ENCODE peak calls at places on chromosomes 12 and 14, in nine cellular contexts. Y is esophagus squamous epithelium, J is esophagus muscularis mucosa, F is adrenal gland, M is heart left ventricle, R is H54, G is stomach, U is IMR-90, Q is Peyer's patch. L is an unnamed sample.

GRCh38 chr14:26444745-26445144 is 153.1 kb downstream of the NOVA1 start:
- DNase-seq in Y (no peak), J (no peak), F (no peak), M (no peak), R (no peak), G (no peak), U (peak), Q (no peak), L (no peak)

GRCh38 chr14:67492538-67492937 is 4.0 kb upstream of the TMEM229B start:
- DNase-seq in Y (no peak), J (no peak), F (no peak), M (no peak), R (no peak), G (no peak), U (no peak), Q (no peak), L (peak)

GRCh38 chr14:21868442-21869046 is 194.9 kb upstream of the OR4E1 start:
- DNase-seq in Y (no peak), J (no peak), F (peak), M (peak), R (peak), G (peak), U (peak), Q (peak), L (peak)

GRCh38 chr14:102508774-102509743 is 517 bp downstream of the ANKRD9 start:
- DNase-seq in Y (no peak), J (no peak), F (peak), M (peak), R (peak), G (peak), U (peak), Q (peak), L (peak)

GRCh38 chr12:127170271-127171180 is 1096.4 kb upstream of the TMEM132C start:
- DNase-seq in Y (no peak), J (no peak), F (no peak), M (no peak), R (no peak), G (no peak), U (peak), Q (no peak), L (no peak)

GRCh38 chr12:11540156-11540555 is 109.3 kb upstream of the ETV6 start:
- DNase-seq in Y (no peak), J (no peak), F (no peak), M (no peak), R (no peak), G (no peak), U (no peak), Q (no peak), L (no peak)

GRCh38 chr14:68809524-68809923 is 16.7 kb upstream of the ZFP36L1 start:
- DNase-seq in Y (no peak), J (peak), F (peak), M (no peak), R (no peak), G (no peak), U (no peak), Q (no peak), L (no peak)

GRCh38 chr12:92079054-92079385 is 66.6 kb downstream of the BTG1 start:
- DNase-seq in Y (no peak), J (no peak), F (no peak), M (no peak), R (no peak), G (no peak), U (no peak), Q (no peak), L (no peak)

GRCh38 chr12:15001733-15002471 is 29.1 kb downstream of the PDE6H start:
- DNase-seq in Y (no peak), J (no peak), F (peak), M (peak), R (no peak), G (peak), U (peak), Q (no peak), L (peak)

GRCh38 chr14:104422301-104423223 is 157.0 kb upstream of the C14orf180 start:
- DNase-seq in Y (no peak), J (peak), F (no peak), M (no peak), R (no peak), G (peak), U (no peak), Q (no peak), L (no peak)

GRCh38 chr12:28987538-28988383 is 161.3 kb upstream of the FAR2 start:
- DNase-seq in Y (no peak), J (no peak), F (no peak), M (peak), R (no peak), G (no peak), U (no peak), Q (no peak), L (no peak)

GRCh38 chr12:124678421-124678893 is 111.0 kb upstream of the NCOR2 start:
- DNase-seq in Y (no peak), J (no peak), F (peak), M (peak), R (no peak), G (no peak), U (no peak), Q (no peak), L (no peak)

GRCh38 chr12:26810330-26810729 is 22.7 kb downstream of the ITPR2 start:
- DNase-seq in Y (no peak), J (no peak), F (peak), M (peak), R (no peak), G (peak), U (peak), Q (no peak), L (peak)

GRCh38 chr12:74646831-74647230 is 109.2 kb downstream of the ATXN7L3B start:
- DNase-seq in Y (no peak), J (no peak), F (no peak), M (no peak), R (no peak), G (no peak), U (no peak), Q (no peak), L (no peak)

GRCh38 chr14:58072288-58073071 is 79.5 kb downstream of the ARMH4 start:
- DNase-seq in Y (no peak), J (no peak), F (peak), M (peak), R (peak), G (peak), U (peak), Q (peak), L (peak)

GRCh38 chr14:37122288-37122687 is 50.1 kb downstream of the SLC25A21 start:
- DNase-seq in Y (no peak), J (no peak), F (no peak), M (no peak), R (peak), G (no peak), U (peak), Q (no peak), L (no peak)

GRCh38 chr14:102768223-102769048 is 8.8 kb upstream of the TRAF3 start:
- DNase-seq in Y (no peak), J (no peak), F (peak), M (no peak), R (no peak), G (no peak), U (no peak), Q (peak), L (peak)

GRCh38 chr12:49417558-49417957 is 50.3 kb downstream of the SPATS2 start:
- DNase-seq in Y (no peak), J (no peak), F (no peak), M (no peak), R (no peak), G (no peak), U (no peak), Q (no peak), L (no peak)

GRCh38 chr14:77458249-77458950 is 507 bp downstream of the AHSA1 start:
- DNase-seq in Y (no peak), J (no peak), F (peak), M (peak), R (peak), G (peak), U (peak), Q (peak), L (peak)

GRCh38 chr12:37672655-37673260 is 643.8 kb upstream of the ALG10B start:
- DNase-seq in Y (no peak), J (no peak), F (no peak), M (no peak), R (no peak), G (no peak), U (no peak), Q (no peak), L (no peak)

GRCh38 chr12:105235299-105235746 is 651 bp downstream of the APPL2 start:
- DNase-seq in Y (no peak), J (no peak), F (no peak), M (no peak), R (no peak), G (no peak), U (peak), Q (no peak), L (no peak)

GRCh38 chr14:61953602-61954001 is 191.4 kb downstream of the SNAPC1 start:
- DNase-seq in Y (no peak), J (no peak), F (no peak), M (no peak), R (no peak), G (no peak), U (peak), Q (no peak), L (no peak)

GRCh38 chr12:11621797-11622423 is 27.6 kb upstream of the ETV6 start:
- DNase-seq in Y (no peak), J (no peak), F (peak), M (no peak), R (no peak), G (no peak), U (no peak), Q (peak), L (peak)

GRCh38 chr14:60878536-60878935 is 102.3 kb downstream of the TRMT5 start:
- DNase-seq in Y (no peak), J (no peak), F (no peak), M (no peak), R (no peak), G (no peak), U (peak), Q (no peak), L (no peak)

GRCh38 chr12:10131101-10131632 is 1.2 kb upstream of the CLEC7A start:
- DNase-seq in Y (no peak), J (no peak), F (no peak), M (no peak), R (no peak), G (no peak), U (no peak), Q (no peak), L (no peak)

GRCh38 chr14:106055257-106055656 is 528.9 kb downstream of the TMEM121 start:
- DNase-seq in Y (no peak), J (no peak), F (no peak), M (no peak), R (no peak), G (no peak), U (no peak), Q (no peak), L (no peak)

GRCh38 chr14:106051790-106052189 is 525.4 kb downstream of the TMEM121 start:
- DNase-seq in Y (no peak), J (no peak), F (no peak), M (no peak), R (no peak), G (no peak), U (no peak), Q (no peak), L (no peak)
- TF ChIP-seq POLR2A in Y (no peak), J (no peak), F (no peak), M (no peak), R (no peak), G (no peak), U (no peak), Q (no peak), L (no peak)

DNA sequence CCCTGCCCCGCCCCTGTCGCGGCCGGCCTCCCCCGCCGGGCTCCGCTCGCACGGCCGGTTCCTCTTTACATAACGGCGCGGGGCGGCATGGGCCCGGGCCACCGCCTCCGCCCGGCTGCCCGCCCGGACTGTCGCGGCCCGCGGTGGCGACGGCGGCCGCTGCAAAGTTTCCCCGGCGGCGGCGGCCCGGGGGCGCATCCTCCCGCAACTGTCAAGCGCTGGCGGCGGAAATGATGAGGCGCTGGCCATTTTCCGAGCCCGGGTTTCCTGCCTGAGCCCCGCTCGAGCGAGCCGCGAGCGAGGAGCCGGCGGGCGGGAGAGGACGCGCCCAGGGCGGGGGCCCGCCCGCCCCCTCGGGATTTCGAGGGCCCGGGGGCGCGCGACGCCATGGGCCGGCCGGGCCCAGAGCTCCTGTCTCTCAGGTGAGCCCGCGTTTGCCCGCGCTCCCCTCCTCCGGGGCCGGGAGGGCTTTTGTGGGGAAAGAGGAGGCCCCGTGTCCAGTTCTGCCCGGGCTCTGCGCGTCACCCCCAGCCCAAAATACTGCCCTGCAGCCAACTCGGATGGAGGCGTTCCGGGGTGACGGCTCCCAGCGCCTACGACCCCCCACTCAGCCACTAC is at the start of gene SH2B3:
- DNase-seq in Y (no peak), J (no peak), F (peak), M (no peak), R (no peak), G (no peak), U (peak), Q (no peak), L (no peak)
- TF ChIP-seq POLR2A in Y (no peak), J (no peak), F (peak), M (no peak), R (peak), G (no peak), U (peak), Q (peak), L (peak)

DNA sequence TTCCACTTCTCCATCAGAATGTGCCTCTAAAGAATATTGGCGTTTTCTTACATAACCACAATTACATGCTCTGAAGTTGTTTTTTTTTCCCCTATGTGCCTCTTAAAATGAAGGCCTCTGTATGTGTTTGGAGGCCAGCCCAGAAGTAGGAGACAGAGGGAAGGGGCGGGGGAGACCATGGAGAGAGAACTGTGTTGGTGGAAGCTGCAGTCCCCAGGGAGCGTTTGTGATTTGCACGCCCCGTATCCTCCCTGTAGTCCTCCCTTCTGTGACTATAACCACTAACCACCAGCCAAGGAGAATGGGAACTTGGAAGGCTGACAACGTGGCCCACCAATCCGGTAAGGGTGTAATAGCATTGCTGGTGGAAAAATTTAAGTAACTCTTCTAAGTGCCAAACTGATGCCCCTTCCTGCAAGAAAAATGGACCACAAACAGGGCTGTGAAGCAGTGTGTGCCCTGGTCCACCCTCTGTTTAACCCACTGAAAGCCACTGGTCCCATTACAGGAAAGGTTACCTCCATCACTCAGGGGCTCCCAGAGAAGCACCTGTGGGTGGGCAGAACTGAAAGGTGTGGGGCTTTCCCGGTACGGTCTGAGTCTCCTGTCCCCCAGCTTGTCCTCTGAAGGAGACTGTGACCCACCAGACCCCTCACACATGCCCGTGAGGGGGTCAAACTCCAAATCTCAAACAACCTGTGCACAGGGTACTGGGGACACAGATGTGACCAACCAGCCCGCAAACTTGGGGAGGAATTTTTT is 36.8 kb downstream of the CCDC88C start:
- DNase-seq in Y (no peak), J (no peak), F (no peak), M (no peak), R (no peak), G (no peak), U (no peak), Q (no peak), L (no peak)
- TF ChIP-seq POLR2A in Y (no peak), J (no peak), F (no peak), M (no peak), R (no peak), G (no peak), U (no peak), Q (no peak), L (no peak)

GRCh38 chr12:47755655-47756562 is 2.8 kb downstream of the RAPGEF3 start:
- DNase-seq in Y (no peak), J (no peak), F (no peak), M (no peak), R (no peak), G (peak), U (no peak), Q (peak), L (no peak)
- TF ChIP-seq POLR2A in Y (no peak), J (no peak), F (no peak), M (no peak), R (no peak), G (no peak), U (no peak), Q (no peak), L (no peak)

GRCh38 chr12:120394483-120395367 is 25.8 kb upstream of the MSI1 start:
- DNase-seq in Y (no peak), J (no peak), F (peak), M (no peak), R (no peak), G (peak), U (no peak), Q (peak), L (peak)
- TF ChIP-seq POLR2A in Y (no peak), J (no peak), F (no peak), M (no peak), R (no peak), G (no peak), U (no peak), Q (peak), L (peak)

DNA sequence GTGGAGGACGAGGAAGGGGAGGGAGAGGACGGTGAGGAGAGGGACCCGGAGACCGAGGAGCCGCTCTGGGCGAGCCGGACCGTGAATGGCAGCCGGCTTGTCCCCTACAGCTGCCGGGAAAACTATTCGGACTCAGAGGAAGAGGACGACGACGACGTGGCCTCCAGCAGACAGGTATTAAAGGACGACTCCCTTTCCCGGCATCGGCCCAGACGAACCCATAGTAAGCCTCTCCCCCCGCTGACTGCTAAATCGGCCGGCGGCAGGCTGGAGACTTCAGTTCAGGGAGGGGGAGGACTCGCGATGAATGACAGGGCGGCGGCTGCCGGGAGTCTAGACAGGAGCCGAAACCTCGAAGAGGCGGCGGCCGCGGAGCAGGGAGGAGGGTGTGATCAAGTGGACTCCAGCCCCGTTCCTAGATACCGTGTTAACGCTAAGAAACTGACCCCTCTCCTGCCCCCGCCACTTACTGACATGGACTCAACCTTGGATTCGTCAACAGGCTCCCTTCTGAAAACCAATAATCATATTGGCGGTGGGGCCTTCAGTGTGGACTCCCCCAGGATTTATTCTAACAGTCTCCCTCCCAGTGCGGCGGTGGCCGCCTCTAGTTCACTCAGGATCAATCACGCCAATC is 980 bp downstream of the LEMD3 start:
- DNase-seq in Y (no peak), J (peak), F (peak), M (peak), R (peak), G (peak), U (peak), Q (peak), L (peak)
- TF ChIP-seq POLR2A in Y (no peak), J (no peak), F (no peak), M (no peak), R (peak), G (no peak), U (peak), Q (peak), L (peak)

GRCh38 chr12:42126963-42127362 is 17.7 kb downstream of the GXYLT1 start:
- DNase-seq in Y (no peak), J (no peak), F (no peak), M (no peak), R (no peak), G (no peak), U (no peak), Q (no peak), L (no peak)

GRCh38 chr12:42130670-42131402 is 13.8 kb downstream of the GXYLT1 start:
- DNase-seq in Y (no peak), J (no peak), F (peak), M (peak), R (no peak), G (no peak), U (peak), Q (no peak), L (peak)

GRCh38 chr12:42128888-42129287 is 15.8 kb downstream of the GXYLT1 start:
- DNase-seq in Y (no peak), J (no peak), F (no peak), M (no peak), R (no peak), G (no peak), U (no peak), Q (no peak), L (no peak)

GRCh38 chr12:42129595-42130204 is 15.0 kb downstream of the GXYLT1 start:
- DNase-seq in Y (no peak), J (no peak), F (peak), M (no peak), R (no peak), G (no peak), U (peak), Q (peak), L (peak)

GRCh38 chr12:42128327-42128726 is 16.3 kb downstream of the GXYLT1 start:
- DNase-seq in Y (no peak), J (no peak), F (no peak), M (no peak), R (no peak), G (no peak), U (peak), Q (no peak), L (no peak)
- TF ChIP-seq POLR2A in Y (no peak), J (no peak), F (no peak), M (no peak), R (no peak), G (no peak), U (no peak), Q (no peak), L (no peak)